ENCODE peak calls at places on chromosome 15, in seven cellular contexts. One of them, this sample, is unnamed.

GRCh38 chr15:53910236-53910849 is 67.9 kb upstream of the UNC13C start:
- DNase-seq in upper lobe of right lung: no peak
- DNase-seq in progenitor cell of endocrine pancreas: no peak
- DNase-seq in fibroblast of pulmonary artery: no peak
- DNase-seq in mesothelial cell of epicardium: no peak
- DNase-seq in NB4: no peak
- DNase-seq in endothelial cell: no peak
- DNase-seq in this sample: no peak

GRCh38 chr15:65087873-65088642 is 11.5 kb downstream of the KBTBD13 start:
- DNase-seq in upper lobe of right lung: no peak
- DNase-seq in mesothelial cell of epicardium: no peak
- DNase-seq in NB4: no peak
- DNase-seq in fibroblast of pulmonary artery: no peak
- DNase-seq in progenitor cell of endocrine pancreas: no peak
- DNase-seq in endothelial cell: no peak
- DNase-seq in this sample: no peak

GRCh38 chr15:60751985-60752952 is 273.3 kb upstream of the ICE2 start:
- DNase-seq in progenitor cell of endocrine pancreas: no peak
- DNase-seq in endothelial cell: peak
- DNase-seq in fibroblast of pulmonary artery: peak
- DNase-seq in NB4: no peak
- DNase-seq in mesothelial cell of epicardium: no peak
- DNase-seq in upper lobe of right lung: no peak
- DNase-seq in this sample: no peak

GRCh38 chr15:88661041-88661765 is 22.4 kb downstream of the ISG20 start:
- DNase-seq in NB4: no peak
- DNase-seq in upper lobe of right lung: no peak
- DNase-seq in mesothelial cell of epicardium: no peak
- DNase-seq in fibroblast of pulmonary artery: no peak
- DNase-seq in endothelial cell: no peak
- DNase-seq in progenitor cell of endocrine pancreas: no peak
- DNase-seq in this sample: no peak

GRCh38 chr15:62270216-62270921 is 105.3 kb upstream of the C2CD4B start:
- DNase-seq in progenitor cell of endocrine pancreas: no peak
- DNase-seq in mesothelial cell of epicardium: no peak
- DNase-seq in upper lobe of right lung: no peak
- DNase-seq in endothelial cell: no peak
- DNase-seq in fibroblast of pulmonary artery: no peak
- DNase-seq in NB4: no peak
- DNase-seq in this sample: no peak

GRCh38 chr15:89760303-89761008 is 9.4 kb upstream of the MESP1 start:
- DNase-seq in NB4: peak
- DNase-seq in fibroblast of pulmonary artery: peak
- DNase-seq in endothelial cell: peak
- DNase-seq in mesothelial cell of epicardium: no peak
- DNase-seq in progenitor cell of endocrine pancreas: peak
- DNase-seq in upper lobe of right lung: peak
- DNase-seq in this sample: peak

GRCh38 chr15:37057831-37058230 is 42.5 kb downstream of the MEIS2 start:
- DNase-seq in endothelial cell: no peak
- DNase-seq in mesothelial cell of epicardium: no peak
- DNase-seq in progenitor cell of endocrine pancreas: no peak
- DNase-seq in NB4: no peak
- DNase-seq in fibroblast of pulmonary artery: no peak
- DNase-seq in upper lobe of right lung: no peak
- DNase-seq in this sample: no peak

GRCh38 chr15:89665449-89666146 is 10.3 kb upstream of the KIF7 start:
- DNase-seq in upper lobe of right lung: peak
- DNase-seq in progenitor cell of endocrine pancreas: peak
- DNase-seq in NB4: peak
- DNase-seq in mesothelial cell of epicardium: no peak
- DNase-seq in endothelial cell: peak
- DNase-seq in fibroblast of pulmonary artery: peak
- DNase-seq in this sample: peak

GRCh38 chr15:77094397-77095030 is 23.6 kb upstream of the TSPAN3 start:
- DNase-seq in fibroblast of pulmonary artery: no peak
- DNase-seq in mesothelial cell of epicardium: no peak
- DNase-seq in endothelial cell: no peak
- DNase-seq in upper lobe of right lung: no peak
- DNase-seq in progenitor cell of endocrine pancreas: no peak
- DNase-seq in NB4: no peak
- DNase-seq in this sample: no peak

GRCh38 chr15:42858999-42859789 is 61.4 kb downstream of the TTBK2 start:
- DNase-seq in endothelial cell: no peak
- DNase-seq in fibroblast of pulmonary artery: no peak
- DNase-seq in NB4: no peak
- DNase-seq in upper lobe of right lung: no peak
- DNase-seq in progenitor cell of endocrine pancreas: no peak
- DNase-seq in mesothelial cell of epicardium: no peak
- DNase-seq in this sample: no peak

GRCh38 chr15:69997701-69998273 is 99.9 kb downstream of the TLE3 start:
- DNase-seq in upper lobe of right lung: peak
- DNase-seq in fibroblast of pulmonary artery: peak
- DNase-seq in progenitor cell of endocrine pancreas: no peak
- DNase-seq in NB4: peak
- DNase-seq in mesothelial cell of epicardium: no peak
- DNase-seq in endothelial cell: no peak
- DNase-seq in this sample: no peak

GRCh38 chr15:23402544-23402943 is 44.5 kb downstream of the GOLGA6L2 start:
- DNase-seq in progenitor cell of endocrine pancreas: no peak
- DNase-seq in mesothelial cell of epicardium: no peak
- DNase-seq in fibroblast of pulmonary artery: no peak
- DNase-seq in upper lobe of right lung: no peak
- DNase-seq in NB4: no peak
- DNase-seq in endothelial cell: no peak
- DNase-seq in this sample: no peak

GRCh38 chr15:65532738-65533051 is 2.4 kb downstream of the HACD3 start:
- DNase-seq in upper lobe of right lung: no peak
- DNase-seq in mesothelial cell of epicardium: no peak
- DNase-seq in endothelial cell: no peak
- DNase-seq in fibroblast of pulmonary artery: peak
- DNase-seq in progenitor cell of endocrine pancreas: no peak
- DNase-seq in NB4: no peak
- DNase-seq in this sample: no peak

GRCh38 chr15:40693904-40694705 is 869 bp upstream of the RAD51 start:
- DNase-seq in progenitor cell of endocrine pancreas: no peak
- DNase-seq in upper lobe of right lung: no peak
- DNase-seq in mesothelial cell of epicardium: no peak
- DNase-seq in endothelial cell: no peak
- DNase-seq in NB4: peak
- DNase-seq in fibroblast of pulmonary artery: peak
- DNase-seq in this sample: peak

GRCh38 chr15:62060116-62060895 is at the start of gene VPS13C:
- DNase-seq in progenitor cell of endocrine pancreas: peak
- DNase-seq in upper lobe of right lung: peak
- DNase-seq in mesothelial cell of epicardium: peak
- DNase-seq in endothelial cell: peak
- DNase-seq in NB4: peak
- DNase-seq in fibroblast of pulmonary artery: peak
- DNase-seq in this sample: peak

GRCh38 chr15:99369250-99369649 is 118.0 kb downstream of the LRRC28 start:
- DNase-seq in progenitor cell of endocrine pancreas: no peak
- DNase-seq in mesothelial cell of epicardium: no peak
- DNase-seq in endothelial cell: no peak
- DNase-seq in fibroblast of pulmonary artery: no peak
- DNase-seq in upper lobe of right lung: no peak
- DNase-seq in NB4: peak
- DNase-seq in this sample: no peak

GRCh38 chr15:98730860-98731711 is 82.7 kb downstream of the IGF1R start:
- DNase-seq in progenitor cell of endocrine pancreas: no peak
- DNase-seq in NB4: no peak
- DNase-seq in endothelial cell: no peak
- DNase-seq in fibroblast of pulmonary artery: no peak
- DNase-seq in mesothelial cell of epicardium: no peak
- DNase-seq in upper lobe of right lung: no peak
- DNase-seq in this sample: no peak

GRCh38 chr15:42735382-42736165 is 1.4 kb downstream of the CDAN1 start:
- DNase-seq in mesothelial cell of epicardium: no peak
- DNase-seq in fibroblast of pulmonary artery: no peak
- DNase-seq in progenitor cell of endocrine pancreas: no peak
- DNase-seq in endothelial cell: no peak
- DNase-seq in NB4: no peak
- DNase-seq in upper lobe of right lung: no peak
- DNase-seq in this sample: no peak

GRCh38 chr15:80977627-80978036 is 12.0 kb downstream of the MESD start:
- DNase-seq in upper lobe of right lung: peak
- DNase-seq in fibroblast of pulmonary artery: peak
- DNase-seq in mesothelial cell of epicardium: no peak
- DNase-seq in endothelial cell: peak
- DNase-seq in progenitor cell of endocrine pancreas: no peak
- DNase-seq in NB4: peak
- DNase-seq in this sample: peak
- TF ChIP-seq CTCF in upper lobe of right lung: peak
- TF ChIP-seq CTCF in fibroblast of pulmonary artery: peak
- TF ChIP-seq CTCF in mesothelial cell of epicardium: peak
- TF ChIP-seq CTCF in endothelial cell: peak
- TF ChIP-seq CTCF in progenitor cell of endocrine pancreas: peak
- TF ChIP-seq CTCF in NB4: peak
- TF ChIP-seq CTCF in this sample: peak

GRCh38 chr15:96356494-96357455 is 26.3 kb downstream of the NR2F2 start:
- DNase-seq in endothelial cell: peak
- DNase-seq in NB4: peak
- DNase-seq in fibroblast of pulmonary artery: peak
- DNase-seq in progenitor cell of endocrine pancreas: peak
- DNase-seq in upper lobe of right lung: peak
- DNase-seq in mesothelial cell of epicardium: peak
- DNase-seq in this sample: peak
- TF ChIP-seq CTCF in endothelial cell: peak
- TF ChIP-seq CTCF in NB4: peak
- TF ChIP-seq CTCF in fibroblast of pulmonary artery: peak
- TF ChIP-seq CTCF in progenitor cell of endocrine pancreas: peak
- TF ChIP-seq CTCF in upper lobe of right lung: peak
- TF ChIP-seq CTCF in mesothelial cell of epicardium: peak
- TF ChIP-seq CTCF in this sample: peak

DNA sequence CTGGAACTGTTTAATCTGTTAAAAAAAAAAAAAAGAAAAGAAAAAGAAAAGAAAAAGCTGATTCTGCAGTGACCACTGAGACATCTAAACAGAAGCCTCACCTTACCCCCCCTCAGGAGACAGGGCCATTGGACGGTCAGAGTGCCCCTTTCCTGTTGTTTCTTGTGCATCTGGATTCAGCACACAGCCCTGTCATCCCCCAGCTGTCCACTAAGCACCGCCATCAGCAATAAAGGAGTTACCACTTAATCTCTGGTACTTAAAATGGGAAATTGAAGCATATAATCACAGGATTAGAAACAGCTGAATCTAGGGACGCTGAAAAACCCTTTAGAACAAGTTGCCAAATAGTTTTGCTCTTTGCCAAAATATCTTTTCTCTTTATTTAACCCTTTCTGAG is 62.5 kb downstream of the TRIM69 start:
- DNase-seq in endothelial cell: no peak
- DNase-seq in NB4: peak
- DNase-seq in progenitor cell of endocrine pancreas: no peak
- DNase-seq in upper lobe of right lung: no peak
- DNase-seq in mesothelial cell of epicardium: no peak
- DNase-seq in fibroblast of pulmonary artery: no peak
- DNase-seq in this sample: no peak
- TF ChIP-seq CTCF in endothelial cell: no peak
- TF ChIP-seq CTCF in NB4: peak
- TF ChIP-seq CTCF in progenitor cell of endocrine pancreas: peak
- TF ChIP-seq CTCF in upper lobe of right lung: peak
- TF ChIP-seq CTCF in mesothelial cell of epicardium: no peak
- TF ChIP-seq CTCF in fibroblast of pulmonary artery: peak
- TF ChIP-seq CTCF in this sample: peak

DNA sequence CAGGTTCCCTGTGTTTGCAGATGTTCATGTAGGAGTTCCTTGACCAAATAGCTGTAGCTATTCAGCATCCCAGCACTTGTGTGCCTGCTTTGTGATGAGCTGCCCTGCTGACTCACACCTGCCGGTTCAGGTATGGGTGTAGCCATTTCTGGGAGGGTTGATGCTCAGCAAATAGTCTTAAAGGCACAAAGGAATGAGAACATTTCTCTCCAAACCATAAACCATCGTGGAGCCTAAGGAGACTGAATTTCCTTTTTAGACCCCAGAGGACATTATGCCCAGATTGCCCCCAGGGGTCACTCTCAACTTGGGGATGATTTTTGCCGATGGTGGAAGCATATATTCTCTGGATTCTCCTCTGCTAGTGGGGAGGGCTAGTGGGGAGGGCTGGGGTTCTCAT is 80.6 kb downstream of the ADAMTSL3 start:
- DNase-seq in NB4: peak
- DNase-seq in upper lobe of right lung: no peak
- DNase-seq in mesothelial cell of epicardium: no peak
- DNase-seq in progenitor cell of endocrine pancreas: no peak
- DNase-seq in fibroblast of pulmonary artery: peak
- DNase-seq in endothelial cell: peak
- DNase-seq in this sample: no peak
- TF ChIP-seq CTCF in NB4: peak
- TF ChIP-seq CTCF in upper lobe of right lung: no peak
- TF ChIP-seq CTCF in mesothelial cell of epicardium: no peak
- TF ChIP-seq CTCF in progenitor cell of endocrine pancreas: no peak
- TF ChIP-seq CTCF in fibroblast of pulmonary artery: peak
- TF ChIP-seq CTCF in endothelial cell: peak
- TF ChIP-seq CTCF in this sample: no peak

GRCh38 chr15:25346371-25346770 is 92.5 kb downstream of the UBE3A start:
- DNase-seq in progenitor cell of endocrine pancreas: no peak
- DNase-seq in endothelial cell: no peak
- DNase-seq in fibroblast of pulmonary artery: no peak
- DNase-seq in NB4: no peak
- DNase-seq in mesothelial cell of epicardium: no peak
- DNase-seq in upper lobe of right lung: no peak
- DNase-seq in this sample: no peak

GRCh38 chr15:25347707-25348106 is 91.1 kb downstream of the UBE3A start:
- DNase-seq in upper lobe of right lung: no peak
- DNase-seq in mesothelial cell of epicardium: no peak
- DNase-seq in progenitor cell of endocrine pancreas: no peak
- DNase-seq in fibroblast of pulmonary artery: no peak
- DNase-seq in endothelial cell: no peak
- DNase-seq in NB4: no peak
- DNase-seq in this sample: no peak

GRCh38 chr15:25342629-25343028 is 96.2 kb downstream of the UBE3A start:
- DNase-seq in NB4: peak
- DNase-seq in progenitor cell of endocrine pancreas: no peak
- DNase-seq in fibroblast of pulmonary artery: no peak
- DNase-seq in endothelial cell: no peak
- DNase-seq in mesothelial cell of epicardium: no peak
- DNase-seq in upper lobe of right lung: no peak
- DNase-seq in this sample: no peak

GRCh38 chr15:25345943-25346342 is 92.9 kb downstream of the UBE3A start:
- DNase-seq in NB4: no peak
- DNase-seq in upper lobe of right lung: no peak
- DNase-seq in mesothelial cell of epicardium: no peak
- DNase-seq in endothelial cell: peak
- DNase-seq in progenitor cell of endocrine pancreas: no peak
- DNase-seq in fibroblast of pulmonary artery: peak
- DNase-seq in this sample: peak
- TF ChIP-seq CTCF in NB4: no peak
- TF ChIP-seq CTCF in upper lobe of right lung: no peak
- TF ChIP-seq CTCF in mesothelial cell of epicardium: no peak
- TF ChIP-seq CTCF in endothelial cell: no peak
- TF ChIP-seq CTCF in progenitor cell of endocrine pancreas: peak
- TF ChIP-seq CTCF in fibroblast of pulmonary artery: peak
- TF ChIP-seq CTCF in this sample: no peak